ENCODE peak calls at places on chromosomes 13 and 19, in seven cellular contexts. C, A, L, X, P, N and G are unnamed samples.

GRCh38 chr13:74128171-74128767 is 5.9 kb downstream of the KLF12 start:
- DNase-seq in C (peak), A (no peak), L (peak), X (no peak), P (no peak), N (no peak), G (peak)

GRCh38 chr13:102677122-102677521 is 17.7 kb downstream of the METTL21C start:
- DNase-seq in C (no peak), A (no peak), L (no peak), X (no peak), P (no peak), N (no peak), G (no peak)

GRCh38 chr13:22211876-22212275 is 541.0 kb downstream of the FGF9 start:
- DNase-seq in C (no peak), A (no peak), L (no peak), X (no peak), P (no peak), N (no peak), G (no peak)

GRCh38 chr13:80010286-80010831 is 330.6 kb downstream of the SPRY2 start:
- DNase-seq in C (no peak), A (no peak), L (no peak), X (no peak), P (no peak), N (no peak), G (no peak)

GRCh38 chr19:46571495-46571894 is 29.6 kb upstream of the CALM3 start:
- DNase-seq in C (peak), A (no peak), L (no peak), X (peak), P (peak), N (peak), G (peak)

GRCh38 chr13:104321756-104322155 is 1255.5 kb upstream of the SLC10A2 start:
- DNase-seq in C (no peak), A (no peak), L (no peak), X (no peak), P (no peak), N (no peak), G (no peak)

GRCh38 chr13:106473174-106473573 is 62.3 kb downstream of the EFNB2 start:
- DNase-seq in C (peak), A (no peak), L (no peak), X (peak), P (no peak), N (no peak), G (no peak)

GRCh38 chr13:52070929-52071523 is 46.5 kb downstream of the UTP14C start:
- DNase-seq in C (peak), A (no peak), L (peak), X (peak), P (no peak), N (no peak), G (peak)

GRCh38 chr13:110636701-110637201 is 21.4 kb downstream of the NAXD start:
- DNase-seq in C (no peak), A (no peak), L (no peak), X (no peak), P (no peak), N (no peak), G (no peak)

GRCh38 chr19:6588508-6589345 is 2.2 kb downstream of the CD70 start:
- DNase-seq in C (no peak), A (no peak), L (no peak), X (no peak), P (no peak), N (no peak), G (no peak)

GRCh38 chr19:39951686-39952085 is 17.3 kb upstream of the FCGBP start:
- DNase-seq in C (no peak), A (no peak), L (peak), X (no peak), P (no peak), N (no peak), G (peak)

GRCh38 chr13:108326318-108326717 is 56.8 kb downstream of the TNFSF13B start:
- DNase-seq in C (peak), A (no peak), L (no peak), X (no peak), P (no peak), N (no peak), G (no peak)

GRCh38 chr13:21326155-21327030 is 132.7 kb downstream of the ZDHHC20 start:
- DNase-seq in C (peak), A (peak), L (peak), X (peak), P (peak), N (peak), G (peak)

GRCh38 chr13:21897140-21897539 is 226.3 kb downstream of the FGF9 start:
- DNase-seq in C (no peak), A (no peak), L (no peak), X (no peak), P (peak), N (no peak), G (no peak)

GRCh38 chr19:38676023-38676877 is 28.8 kb downstream of the ACTN4 start:
- DNase-seq in C (no peak), A (no peak), L (peak), X (no peak), P (no peak), N (no peak), G (peak)

GRCh38 chr13:40228486-40228885 is 438.0 kb downstream of the FOXO1 start:
- DNase-seq in C (no peak), A (no peak), L (no peak), X (no peak), P (no peak), N (no peak), G (peak)

GRCh38 chr19:6740589-6741348 is 1.3 kb downstream of the TRIP10 start:
- DNase-seq in C (peak), A (peak), L (peak), X (peak), P (peak), N (no peak), G (peak)

GRCh38 chr19:384801-385169 is 24.2 kb downstream of the C2CD4C start:
- DNase-seq in C (no peak), A (no peak), L (no peak), X (no peak), P (no peak), N (no peak), G (no peak)

GRCh38 chr19:4499855-4500254 is 18.4 kb downstream of the PLIN4 start:
- DNase-seq in C (no peak), A (no peak), L (no peak), X (no peak), P (no peak), N (no peak), G (no peak)

GRCh38 chr19:40867701-40868100 is 14.3 kb downstream of the CYP2A7 start:
- DNase-seq in C (no peak), A (no peak), L (no peak), X (no peak), P (no peak), N (no peak), G (no peak)

GRCh38 chr19:46732966-46733692 is 12.7 kb upstream of the FKRP start:
- DNase-seq in C (no peak), A (no peak), L (peak), X (no peak), P (no peak), N (no peak), G (peak)

GRCh38 chr19:11446652-11447301 is 11.3 kb downstream of the PRKCSH start:
- DNase-seq in C (peak), A (no peak), L (no peak), X (no peak), P (peak), N (peak), G (peak)

GRCh38 chr13:62510906-62511655 is 1095.4 kb upstream of the PCDH20 start:
- DNase-seq in C (peak), A (no peak), L (no peak), X (no peak), P (no peak), N (no peak), G (peak)

GRCh38 chr13:26197298-26197697 is 24.8 kb downstream of the RNF6 start:
- DNase-seq in C (no peak), A (no peak), L (no peak), X (no peak), P (no peak), N (no peak), G (no peak)

GRCh38 chr13:26200811-26201210 is 21.3 kb downstream of the RNF6 start:
- DNase-seq in C (no peak), A (no peak), L (no peak), X (no peak), P (no peak), N (no peak), G (no peak)

GRCh38 chr13:26202365-26202972 is 19.6 kb downstream of the RNF6 start:
- DNase-seq in C (no peak), A (no peak), L (peak), X (no peak), P (no peak), N (no peak), G (peak)

GRCh38 chr13:26198116-26198515 is 24.0 kb downstream of the RNF6 start:
- DNase-seq in C (no peak), A (no peak), L (no peak), X (no peak), P (no peak), N (no peak), G (no peak)
- H2BK5ac ChIP-seq in C (no peak), A (no peak), L (no peak), X (no peak), P (no peak), N (no peak), G (no peak)

GRCh38 chr13:83297591-83298305 is 584.5 kb downstream of the SLITRK1 start:
- DNase-seq in C (no peak), A (no peak), L (no peak), X (no peak), P (no peak), N (no peak), G (no peak)

GRCh38 chr13:83295684-83296083 is 586.6 kb downstream of the SLITRK1 start:
- DNase-seq in C (no peak), A (no peak), L (peak), X (no peak), P (no peak), N (no peak), G (no peak)

DNA sequence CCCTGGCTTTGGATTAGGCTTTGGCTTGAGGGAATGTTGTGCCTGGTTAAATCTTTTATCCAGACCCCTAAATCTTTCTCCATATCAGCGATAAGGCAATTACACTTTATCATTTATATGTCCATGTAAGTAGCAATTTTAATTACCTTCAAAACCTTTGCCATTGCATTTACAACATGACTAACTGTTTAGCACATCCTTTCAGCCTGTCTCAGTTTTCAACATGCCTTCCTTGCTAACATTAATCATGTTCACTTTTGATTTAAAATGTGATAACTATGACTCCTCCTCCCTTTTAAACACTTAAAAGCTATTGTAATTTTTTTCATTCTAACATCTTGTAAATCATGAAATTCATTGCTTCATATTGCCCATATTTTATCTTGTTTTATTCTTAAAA is 583.6 kb downstream of the SLITRK1 start:
- DNase-seq in C (no peak), A (no peak), L (no peak), X (no peak), P (no peak), N (no peak), G (no peak)
- H4K8ac ChIP-seq in C (no peak), A (no peak), L (no peak), X (no peak), P (no peak), N (no peak), G (no peak)

GRCh38 chr13:109521719-109522118 is 264.7 kb downstream of the IRS2 start:
- DNase-seq in C (no peak), A (no peak), L (no peak), X (no peak), P (no peak), N (no peak), G (no peak)
- H2BK5ac ChIP-seq in C (no peak), A (no peak), L (no peak), X (no peak), P (no peak), N (no peak), G (no peak)

GRCh38 chr13:47680752-47681151 is 320.3 kb downstream of the SUCLA2 start:
- DNase-seq in C (no peak), A (no peak), L (peak), X (no peak), P (no peak), N (no peak), G (peak)

GRCh38 chr13:47675871-47676270 is 325.2 kb downstream of the SUCLA2 start:
- DNase-seq in C (no peak), A (no peak), L (no peak), X (peak), P (no peak), N (no peak), G (no peak)

GRCh38 chr13:47679391-47679790 is 321.7 kb downstream of the SUCLA2 start:
- DNase-seq in C (no peak), A (no peak), L (peak), X (peak), P (no peak), N (no peak), G (peak)

GRCh38 chr13:47672982-47673670 is 327.9 kb downstream of the SUCLA2 start:
- DNase-seq in C (no peak), A (no peak), L (peak), X (peak), P (no peak), N (no peak), G (peak)

GRCh38 chr13:47678201-47678963 is 322.7 kb downstream of the SUCLA2 start:
- DNase-seq in C (no peak), A (peak), L (no peak), X (no peak), P (no peak), N (no peak), G (no peak)
- H4K8ac ChIP-seq in C (no peak), A (no peak), L (no peak), X (no peak), P (no peak), N (no peak), G (no peak)

GRCh38 chr13:84430441-84430840 is 548.2 kb upstream of the SLITRK1 start:
- DNase-seq in C (peak), A (no peak), L (peak), X (no peak), P (no peak), N (no peak), G (peak)

GRCh38 chr13:84430015-84430414 is 547.7 kb upstream of the SLITRK1 start:
- DNase-seq in C (no peak), A (no peak), L (peak), X (no peak), P (no peak), N (no peak), G (no peak)

GRCh38 chr13:84433024-84433423 is 550.8 kb upstream of the SLITRK1 start:
- DNase-seq in C (no peak), A (no peak), L (peak), X (no peak), P (no peak), N (no peak), G (peak)

GRCh38 chr13:84431646-84432045 is 549.4 kb upstream of the SLITRK1 start:
- DNase-seq in C (no peak), A (no peak), L (peak), X (no peak), P (no peak), N (no peak), G (no peak)
- H2BK5ac ChIP-seq in C (no peak), A (no peak), L (peak), X (no peak), P (no peak), N (no peak), G (no peak)

GRCh38 chr19:49282184-49282583 is 42.8 kb downstream of the SLC6A16 start:
- DNase-seq in C (peak), A (no peak), L (no peak), X (no peak), P (no peak), N (no peak), G (no peak)
- H4K8ac ChIP-seq in C (no peak), A (no peak), L (no peak), X (no peak), P (no peak), N (no peak), G (no peak)